ENCODE peak calls at places on chromosomes 2 and 18, in six cellular contexts. H, C, E, J, V and R are unnamed samples.

GRCh38 chr2:135829420-135829983 is 7.5 kb downstream of the LCT start:
- DNase-seq in H (no peak), C (no peak), E (no peak), J (no peak), V (no peak), R (no peak)

GRCh38 chr18:56489901-56490300 is 148.5 kb downstream of the TXNL1 start:
- DNase-seq in H (no peak), C (no peak), E (no peak), J (no peak), V (peak; percentile 94), R (no peak)

GRCh38 chr2:62817995-62818713 is 112.6 kb downstream of the EHBP1 start:
- DNase-seq in H (peak; percentile 39), C (peak; percentile 63), E (no peak), J (no peak), V (no peak), R (no peak)

GRCh38 chr2:205051417-205051816 is 506.1 kb downstream of the PARD3B start:
- DNase-seq in H (no peak), C (no peak), E (no peak), J (no peak), V (no peak), R (no peak)

GRCh38 chr2:39568561-39569006 is 97.1 kb upstream of the TMEM178A start:
- DNase-seq in H (peak; percentile 88), C (peak; percentile 90), E (no peak), J (no peak), V (no peak), R (no peak)

GRCh38 chr2:135607561-135607960 is 76.3 kb downstream of the R3HDM1 start:
- DNase-seq in H (peak; percentile 13), C (peak; percentile 18), E (no peak), J (no peak), V (no peak), R (no peak)

GRCh38 chr2:160293401-160293911 is 93.4 kb upstream of the ITGB6 start:
- DNase-seq in H (peak; percentile 92), C (peak; percentile 94), E (no peak), J (no peak), V (no peak), R (no peak)

GRCh38 chr2:216692636-216693413 is 2.5 kb downstream of the IGFBP5 start:
- DNase-seq in H (peak; percentile 72), C (peak; percentile 81), E (peak; percentile 81), J (peak; percentile 90), V (no peak), R (peak; percentile 94)

GRCh38 chr2:156915332-156915731 is 342.2 kb upstream of the GALNT5 start:
- DNase-seq in H (no peak), C (no peak), E (no peak), J (no peak), V (no peak), R (no peak)

GRCh38 chr2:50943781-50944180 is 88.2 kb downstream of the NRXN1 start:
- DNase-seq in H (no peak), C (no peak), E (no peak), J (no peak), V (no peak), R (no peak)

GRCh38 chr2:113227698-113228097 is 51.0 kb downstream of the PAX8 start:
- DNase-seq in H (no peak), C (no peak), E (no peak), J (no peak), V (no peak), R (no peak)

GRCh38 chr2:240435457-240435954 is at the start of gene GPC1:
- DNase-seq in H (peak; percentile 56), C (peak; percentile 75), E (peak; percentile 51), J (peak; percentile 73), V (no peak), R (peak; percentile 80)

GRCh38 chr2:173214213-173214612 is 138.6 kb downstream of the MAP3K20 start:
- DNase-seq in H (no peak), C (no peak), E (no peak), J (no peak), V (no peak), R (no peak)
- TF ChIP-seq CTCF in H (no peak), C (no peak), E (no peak), J (no peak), V (no peak), R (no peak)

GRCh38 chr2:147358375-147358774 is 486.5 kb upstream of the ACVR2A start:
- DNase-seq in H (no peak), C (no peak), E (no peak), J (no peak), V (no peak), R (no peak)
- TF ChIP-seq CTCF in H (no peak), C (no peak), E (no peak), J (no peak), V (no peak), R (no peak)

DNA sequence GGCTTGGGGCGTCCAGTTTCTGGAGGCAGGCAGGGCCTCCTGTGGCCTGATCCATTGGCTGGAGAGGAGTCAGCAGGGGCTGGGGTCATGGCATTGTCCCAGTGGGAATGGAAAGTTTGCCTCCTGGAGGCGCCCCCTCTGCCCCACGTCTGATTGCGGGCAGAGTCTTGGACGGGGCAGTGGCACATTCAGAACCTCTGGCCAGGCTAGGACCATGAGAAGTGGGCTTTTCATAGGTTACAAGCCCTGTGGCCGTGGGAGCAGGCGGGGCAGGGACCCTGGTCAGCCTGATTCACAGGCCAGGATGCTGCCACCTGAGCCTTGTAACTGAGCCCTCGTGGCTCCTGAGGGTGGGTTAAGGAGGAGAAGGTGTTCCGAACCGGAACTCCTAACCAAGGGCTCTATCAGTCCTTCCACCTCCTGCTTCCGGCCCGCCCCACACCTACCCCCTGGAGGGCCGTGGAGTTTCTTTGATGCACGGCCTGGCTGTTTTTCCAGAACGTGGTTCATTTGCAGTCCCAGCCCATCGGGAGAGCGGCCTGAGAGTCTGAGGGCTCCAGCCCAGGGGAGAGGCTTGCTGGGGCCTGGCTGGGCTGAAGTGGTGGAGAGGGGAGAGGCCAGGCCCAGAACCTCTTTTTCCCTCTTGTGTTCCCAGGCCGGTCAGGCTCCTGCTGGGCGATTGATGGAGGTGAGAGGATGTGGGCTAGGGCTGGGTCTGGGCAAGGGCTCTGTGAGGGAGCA is 43.9 kb upstream of the PLB1 start:
- DNase-seq in H (no peak), C (no peak), E (no peak), J (no peak), V (no peak), R (no peak)
- TF ChIP-seq CTCF in H (no peak), C (no peak), E (no peak), J (no peak), V (no peak), R (no peak)

GRCh38 chr18:10440874-10441273 is 13.6 kb upstream of the APCDD1 start:
- DNase-seq in H (no peak), C (no peak), E (no peak), J (no peak), V (no peak), R (no peak)

GRCh38 chr18:10436160-10436559 is 18.3 kb upstream of the APCDD1 start:
- DNase-seq in H (no peak), C (no peak), E (no peak), J (no peak), V (no peak), R (no peak)

GRCh38 chr18:10441472-10441871 is 13.0 kb upstream of the APCDD1 start:
- DNase-seq in H (no peak), C (no peak), E (no peak), J (no peak), V (no peak), R (no peak)

GRCh38 chr18:10439898-10440297 is 14.5 kb upstream of the APCDD1 start:
- DNase-seq in H (no peak), C (no peak), E (no peak), J (no peak), V (no peak), R (no peak)

DNA sequence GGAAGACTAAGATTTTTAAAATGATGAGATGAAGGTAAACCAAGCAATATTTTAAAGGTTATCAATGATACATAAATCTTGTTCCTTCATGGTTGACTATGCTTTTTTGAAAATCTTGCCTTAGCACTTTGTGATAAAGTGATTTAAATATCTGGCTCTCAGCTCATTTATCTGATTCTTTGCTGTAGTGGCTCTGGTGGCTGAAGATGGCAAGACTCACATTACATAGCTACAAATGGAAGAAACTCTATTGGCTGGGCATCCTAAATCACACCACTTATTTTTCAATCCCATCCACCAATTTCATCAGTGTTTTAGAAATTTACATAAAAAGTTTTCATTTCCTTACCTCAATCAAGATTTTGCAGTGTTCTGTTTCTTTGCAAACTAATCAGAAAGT is 16.6 kb upstream of the APCDD1 start:
- DNase-seq in H (no peak), C (no peak), E (no peak), J (no peak), V (no peak), R (no peak)
- TF ChIP-seq CTCF in H (no peak), C (no peak), E (no peak), J (no peak), V (no peak), R (no peak)